ENCODE peak calls at places on chromosomes 5 and 9, in four cellular contexts. N is tibial artery, R is uterus, V is trophoblast cell. E is an unnamed sample.
A peak's percentile ranks its signal among the peaks of the same experiment; 100 is the strongest.

GRCh38 chr5:64207978-64208377 is 42.3 kb downstream of the RNF180 start:
- DNase-seq in R (no peak), N (no peak), V (peak; percentile 37), E (no peak)

GRCh38 chr5:67693956-67694564 is 497.5 kb upstream of the CD180 start:
- DNase-seq in V (no peak), N (peak; percentile 96), R (peak; percentile 93), E (no peak)

GRCh38 chr5:151770383-151771258 is 1.1 kb upstream of the G3BP1 start:
- DNase-seq in R (peak; percentile 81), V (peak; percentile 79), N (peak; percentile 91), E (no peak)

GRCh38 chr5:102018690-102019089 is 277.4 kb downstream of the SLCO4C1 start:
- DNase-seq in V (no peak), R (peak; percentile 5), N (no peak), E (no peak)

GRCh38 chr9:11871832-11872231 is 821.4 kb upstream of the TYRP1 start:
- DNase-seq in R (no peak), N (no peak), V (no peak), E (no peak)

GRCh38 chr9:91736311-91736710 is 213.7 kb downstream of the ROR2 start:
- DNase-seq in V (no peak), N (no peak), R (no peak), E (no peak)

GRCh38 chr9:127776195-127776918 is 2.1 kb downstream of the SH2D3C start:
- DNase-seq in N (no peak), V (no peak), R (no peak), E (no peak)

GRCh38 chr9:93262537-93263310 is 78.8 kb downstream of the WNK2 start:
- DNase-seq in N (peak; percentile 47), V (no peak), R (no peak), E (no peak)

GRCh38 chr5:162637501-162637900 is 569.9 kb downstream of the GABRG2 start:
- DNase-seq in R (no peak), N (no peak), V (no peak), E (no peak)

GRCh38 chr5:7762267-7762666 is 88.7 kb downstream of the CFAP90 start:
- DNase-seq in V (peak; percentile 38), N (no peak), R (no peak), E (no peak)

GRCh38 chr9:116471093-116471906 is 215.8 kb upstream of the TRIM32 start:
- DNase-seq in N (no peak), R (peak; percentile 49), V (no peak), E (peak; percentile 81)

GRCh38 chr5:177103523-177104253 is 17.0 kb downstream of the FGFR4 start:
- DNase-seq in R (no peak), V (no peak), N (no peak), E (no peak)

GRCh38 chr5:68315679-68316271 is 100.2 kb downstream of the PIK3R1 start:
- DNase-seq in V (peak; percentile 31), N (no peak), R (no peak), E (no peak)

GRCh38 chr9:13750639-13751038 is 471.1 kb upstream of the MPDZ start:
- DNase-seq in R (no peak), N (no peak), V (no peak), E (no peak)

GRCh38 chr5:107672212-107673105 is 1.7 kb upstream of the EFNA5 start:
- DNase-seq in N (peak; percentile 91), V (peak; percentile 70), R (peak; percentile 32), E (peak; percentile 84)

GRCh38 chr5:135576075-135576599 is 2.7 kb downstream of the CXCL14 start:
- DNase-seq in V (peak; percentile 61), N (no peak), R (no peak), E (no peak)

GRCh38 chr9:98462310-98462709 is 206.9 kb upstream of the TBC1D2 start:
- DNase-seq in N (no peak), R (no peak), V (no peak), E (no peak)

GRCh38 chr9:137224850-137225694 is at the start of gene CYSRT1:
- DNase-seq in V (no peak), N (no peak), R (no peak), E (no peak)

GRCh38 chr9:12933957-12934356 is 159.1 kb downstream of the LURAP1L start:
- DNase-seq in N (no peak), R (no peak), V (no peak), E (no peak)

GRCh38 chr9:107243757-107244156 is 39.3 kb upstream of the RAD23B start:
- DNase-seq in R (no peak), N (no peak), V (peak; percentile 99), E (no peak)

GRCh38 chr5:28807230-28807629 is 1768.8 kb upstream of the CDH9 start:
- DNase-seq in V (peak; percentile 4), R (no peak), N (no peak), E (no peak)

GRCh38 chr9:86660146-86660545 is 287.2 kb downstream of the GAS1 start:
- DNase-seq in N (no peak), R (no peak), V (peak; percentile 68), E (no peak)

GRCh38 chr9:37582548-37583157 is 6.5 kb upstream of the FBXO10 start:
- DNase-seq in N (no peak), V (peak; percentile 77), R (no peak), E (no peak)

GRCh38 chr5:60700347-60700815 is 415 bp upstream of the DEPDC1B start:
- DNase-seq in V (peak; percentile 43), R (peak; percentile 13), N (no peak), E (no peak)

GRCh38 chr9:69471433-69471832 is 146.4 kb downstream of the ENTREP1 start:
- DNase-seq in R (no peak), N (no peak), V (no peak), E (no peak)

GRCh38 chr5:32144637-32145207 is 29.4 kb downstream of the GOLPH3 start:
- DNase-seq in N (no peak), R (no peak), V (peak; percentile 22), E (no peak)

GRCh38 chr9:37198831-37199230 is 78.5 kb downstream of the ZCCHC7 start:
- DNase-seq in N (no peak), V (no peak), R (no peak), E (no peak)

GRCh38 chr9:108869092-108869725 is 7.1 kb downstream of the ACTL7A start:
- DNase-seq in R (no peak), N (no peak), V (peak; percentile 60), E (no peak)

GRCh38 chr9:133160742-133161541 is 2.8 kb downstream of the GBGT1 start:
- DNase-seq in N (peak; percentile 88), R (peak; percentile 67), V (peak; percentile 90), E (no peak)

GRCh38 chr5:123701511-123702200 is 189.7 kb downstream of the CSNK1G3 start:
- DNase-seq in R (no peak), N (no peak), V (no peak), E (no peak)
- H3K4me1 ChIP-seq in R (no peaks in the 10 kb centered on the region), N (peaks cover 4% of the 10 kb centered on the region), V (peaks cover 5% of the 10 kb centered on the region), E (no peaks in the 10 kb centered on the region)

GRCh38 chr5:14165375-14166091 is 22.4 kb downstream of the TRIO start:
- DNase-seq in V (peak; percentile 43), R (no peak), N (no peak), E (no peak)
- H3K27ac ChIP-seq in V (peak overlapping the region; percentile 80), R (no peak overlapping the region), N (no peak overlapping the region), E (no peak overlapping the region)

GRCh38 chr5:105752801-105753200 is 1917.9 kb downstream of the EFNA5 start:
- DNase-seq in R (no peak), V (no peak), N (no peak), E (no peak)

GRCh38 chr5:105754056-105754455 is 1916.7 kb downstream of the EFNA5 start:
- DNase-seq in R (no peak), V (peak; percentile 37), N (no peak), E (no peak)
- H3K36me3 ChIP-seq in R (no peaks in the 10 kb centered on the region), V (no peaks in the 10 kb centered on the region), N (no peaks in the 10 kb centered on the region), E (no peaks in the 10 kb centered on the region)

GRCh38 chr9:100784755-100785154 is 206.9 kb downstream of the CAVIN4 start:
- DNase-seq in V (peak; percentile 1), R (no peak), N (no peak), E (no peak)
- H3K4me1 ChIP-seq in V (no peaks in the 10 kb centered on the region), R (no peaks in the 10 kb centered on the region), N (no peaks in the 10 kb centered on the region), E (no peaks in the 10 kb centered on the region)

DNA sequence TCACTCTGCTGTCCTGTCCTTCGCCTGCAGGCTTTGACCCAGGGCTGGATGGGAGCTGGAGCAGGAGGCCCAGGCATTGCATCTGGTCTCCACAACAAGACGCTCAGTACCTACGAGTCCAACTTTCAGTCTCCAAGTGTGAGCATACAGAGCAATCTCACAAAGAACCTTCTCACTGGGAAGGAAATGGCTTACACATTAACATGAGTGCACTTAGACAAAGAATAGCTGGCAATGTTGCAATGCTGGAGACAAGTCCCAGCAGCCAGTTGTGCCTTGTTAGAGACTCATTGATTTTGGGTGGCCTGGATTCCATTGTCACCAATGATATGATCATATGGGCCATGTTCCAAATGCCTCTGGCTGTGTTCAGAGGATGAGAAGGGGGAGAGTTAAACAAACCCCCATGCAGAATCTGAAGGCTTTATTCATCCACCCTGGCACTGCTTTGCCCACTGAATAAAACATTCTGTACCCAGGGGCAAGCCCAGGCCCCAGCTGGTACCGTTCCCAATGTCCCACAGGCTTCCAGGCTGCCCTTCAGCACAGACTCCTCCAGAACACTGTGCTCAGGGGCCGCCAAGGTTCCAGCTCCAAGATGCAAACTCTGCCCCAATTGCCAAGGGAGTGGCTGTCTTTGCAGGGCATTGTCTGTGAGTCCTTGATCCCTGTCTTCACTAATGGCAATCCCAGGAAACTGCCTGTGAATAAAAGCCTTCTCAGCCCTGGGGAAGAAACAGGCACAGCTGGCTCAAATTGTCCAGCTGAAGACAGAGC is 185.5 kb downstream of the HSD17B3 start:
- DNase-seq in R (no peak), N (no peak), V (no peak), E (no peak)
- H3K27ac ChIP-seq in R (no peak overlapping the region), N (no peak overlapping the region), V (no peak overlapping the region), E (no peak overlapping the region)

GRCh38 chr5:147813696-147814095 is 17.8 kb downstream of the SPINK1 start:
- DNase-seq in V (no peak), R (no peak), N (no peak), E (no peak)
- H3K36me3 ChIP-seq in V (no peaks in the 10 kb centered on the region), R (no peaks in the 10 kb centered on the region), N (no peaks in the 10 kb centered on the region), E (no peaks in the 10 kb centered on the region)

GRCh38 chr9:89920901-89921300 is 316.1 kb downstream of the GADD45G start:
- DNase-seq in R (no peak), V (no peak), N (no peak), E (no peak)
- H3K4me1 ChIP-seq in R (no peaks in the 10 kb centered on the region), V (peaks cover 40% of the 10 kb centered on the region), N (no peaks in the 10 kb centered on the region), E (peaks cover 3% of the 10 kb centered on the region)

DNA sequence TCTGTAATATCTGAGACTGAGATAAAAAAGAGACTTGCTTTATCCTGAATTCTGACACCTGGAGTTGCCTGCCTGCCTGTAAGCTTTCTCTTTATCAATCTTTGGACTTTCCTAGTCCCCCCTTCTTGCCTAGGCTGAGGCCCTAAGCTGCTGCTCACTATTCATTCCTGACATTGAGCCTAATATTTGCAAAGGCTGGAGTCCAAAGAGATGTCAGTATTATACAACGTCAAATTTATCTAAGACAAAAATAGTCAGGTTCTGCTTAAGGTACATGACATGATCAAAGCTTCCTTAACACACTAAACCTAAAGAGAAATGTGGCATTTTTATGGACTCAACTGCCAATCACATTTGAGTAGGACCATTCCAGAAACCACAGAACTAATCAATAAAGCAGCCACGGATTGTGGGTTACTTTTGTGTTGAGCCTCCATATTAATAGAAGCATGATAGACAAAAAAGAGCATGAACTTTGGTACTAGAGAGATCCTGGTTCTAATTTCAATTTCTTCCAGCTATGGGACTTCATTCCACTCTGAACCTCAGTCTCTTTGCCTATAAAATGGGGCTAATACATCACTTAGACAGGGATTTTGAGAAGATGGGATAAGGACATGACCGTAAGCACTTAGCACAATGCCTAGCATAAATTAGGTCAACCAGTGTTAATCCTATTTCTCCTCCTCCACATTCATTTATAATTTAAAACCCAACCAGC is 56.1 kb downstream of the IL33 start:
- DNase-seq in R (no peak), N (no peak), V (no peak), E (no peak)
- H3K27ac ChIP-seq in R (peak overlapping the region; percentile 81), N (peak overlapping the region; percentile 65), V (no peak overlapping the region), E (no peak overlapping the region)

GRCh38 chr5:79641414-79641813 is 29.2 kb downstream of the TENT2 start:
- DNase-seq in V (no peak), N (no peak), R (no peak), E (no peak)
- H3K36me3 ChIP-seq in V (peaks cover 14% of the 10 kb centered on the region), N (peaks cover 40% of the 10 kb centered on the region), R (no peaks in the 10 kb centered on the region), E (no peaks in the 10 kb centered on the region)